ENCODE peak calls at places on chromosomes 1 and 21, in five cellular contexts. O, B, G, K and W are unnamed samples.

GRCh38 chr1:204359474-204360255 is at the start of gene PLEKHA6:
- DNase-seq in O (no peak), B (no peak), G (no peak), K (no peak), W (no peak)

GRCh38 chr21:27813750-27814149 is 846.9 kb upstream of the ADAMTS5 start:
- DNase-seq in O (no peak), B (no peak), G (no peak), K (no peak), W (no peak)

GRCh38 chr1:7868085-7868780 is 15.4 kb upstream of the UTS2 start:
- DNase-seq in O (no peak), B (no peak), G (no peak), K (no peak), W (no peak)

GRCh38 chr1:211603191-211603701 is 24.3 kb upstream of the SLC30A1 start:
- DNase-seq in O (no peak), B (no peak), G (no peak), K (peak; percentile 60), W (no peak)

GRCh38 chr1:31749785-31750345 is 14.3 kb downstream of the ADGRB2 start:
- DNase-seq in O (no peak), B (no peak), G (no peak), K (no peak), W (no peak)

GRCh38 chr1:157725214-157725577 is 24.6 kb upstream of the FCRL3 start:
- DNase-seq in O (no peak), B (no peak), G (no peak), K (no peak), W (no peak)

GRCh38 chr21:43832158-43832550 is 32.9 kb upstream of the AGPAT3 start:
- DNase-seq in O (no peak), B (no peak), G (no peak), K (no peak), W (no peak)

GRCh38 chr21:45056505-45056904 is 17.9 kb upstream of the ADARB1 start:
- DNase-seq in O (no peak), B (no peak), G (no peak), K (no peak), W (no peak)

GRCh38 chr1:71093938-71094337 is 13.1 kb upstream of the ZRANB2 start:
- DNase-seq in O (no peak), B (no peak), G (no peak), K (peak; percentile 29), W (no peak)